ENCODE peak calls at places on chromosome 7, in six cellular contexts. I is neuronal stem cell, X is IMR-90, G is H9, W is mesenchymal stem cell, D is H1. R is an unnamed sample.

GRCh38 chr7:92177362-92177761 is 1.6 kb downstream of the LRRD1 start:
- DNase-seq in G (no peak), X (peak), W (peak), I (no peak), D (no peak), R (no peak)

GRCh38 chr7:1922071-1922869 is 252.2 kb downstream of the ELFN1 start:
- DNase-seq in G (no peak), W (no peak), I (no peak), X (peak), D (no peak), R (no peak)

GRCh38 chr7:157664866-157665633 is 328.2 kb downstream of the DNAJB6 start:
- DNase-seq in I (no peak), X (no peak), G (no peak), D (no peak), W (no peak), R (peak)

GRCh38 chr7:84722734-84723133 is 464.1 kb downstream of the SEMA3D start:
- DNase-seq in I (no peak), G (no peak), D (no peak), X (no peak), W (no peak), R (no peak)

GRCh38 chr7:82114237-82114636 is 329.3 kb downstream of the CACNA2D1 start:
- DNase-seq in I (no peak), G (no peak), D (no peak), W (no peak), X (no peak), R (no peak)

GRCh38 chr7:32043688-32044087 is 26.5 kb downstream of the PDE1C start:
- DNase-seq in D (no peak), I (no peak), G (no peak), X (peak), W (peak), R (no peak)

GRCh38 chr7:18570890-18571478 is 75.4 kb downstream of the HDAC9 start:
- DNase-seq in G (no peak), I (no peak), D (no peak), X (peak), W (peak), R (no peak)

GRCh38 chr7:106039486-106040060 is 72.5 kb downstream of the SYPL1 start:
- DNase-seq in W (peak), D (no peak), X (peak), G (peak), I (no peak), R (no peak)

GRCh38 chr7:147519062-147519461 is 1071.5 kb upstream of the C7orf33 start:
- DNase-seq in W (no peak), I (no peak), X (no peak), G (no peak), D (peak), R (no peak)

GRCh38 chr7:42493436-42494198 is 256.6 kb upstream of the GLI3 start:
- DNase-seq in D (peak), I (peak), G (peak), X (peak), W (peak), R (peak)

GRCh38 chr7:361680-362415 is 71.9 kb downstream of the FOXL3 start:
- DNase-seq in X (no peak), I (no peak), G (no peak), D (no peak), W (no peak), R (no peak)

GRCh38 chr7:133770863-133771492 is 356.2 kb upstream of the LRGUK start:
- DNase-seq in I (peak), G (no peak), X (peak), D (no peak), W (peak), R (no peak)

GRCh38 chr7:101586971-101587370 is 42.1 kb downstream of the MYL10 start:
- DNase-seq in D (no peak), I (no peak), W (no peak), X (no peak), G (no peak), R (no peak)

GRCh38 chr7:130381468-130382312 is 1.4 kb downstream of the CPA1 start:
- DNase-seq in W (no peak), D (peak), I (no peak), G (peak), X (no peak), R (no peak)

GRCh38 chr7:155483868-155484325 is 26.0 kb downstream of the EN2 start:
- DNase-seq in G (no peak), D (no peak), X (no peak), W (no peak), I (no peak), R (no peak)

GRCh38 chr7:102935450-102936110 is 22.8 kb downstream of the LRRC17 start:
- DNase-seq in G (no peak), D (no peak), I (no peak), X (no peak), W (peak), R (no peak)

GRCh38 chr7:226281-226882 is 34.0 kb downstream of the FAM20C start:
- DNase-seq in W (peak), X (peak), I (no peak), D (no peak), G (no peak), R (no peak)

GRCh38 chr7:51732951-51733350 is 416.3 kb upstream of the COBL start:
- DNase-seq in W (no peak), X (no peak), G (no peak), I (no peak), D (no peak), R (no peak)

DNA sequence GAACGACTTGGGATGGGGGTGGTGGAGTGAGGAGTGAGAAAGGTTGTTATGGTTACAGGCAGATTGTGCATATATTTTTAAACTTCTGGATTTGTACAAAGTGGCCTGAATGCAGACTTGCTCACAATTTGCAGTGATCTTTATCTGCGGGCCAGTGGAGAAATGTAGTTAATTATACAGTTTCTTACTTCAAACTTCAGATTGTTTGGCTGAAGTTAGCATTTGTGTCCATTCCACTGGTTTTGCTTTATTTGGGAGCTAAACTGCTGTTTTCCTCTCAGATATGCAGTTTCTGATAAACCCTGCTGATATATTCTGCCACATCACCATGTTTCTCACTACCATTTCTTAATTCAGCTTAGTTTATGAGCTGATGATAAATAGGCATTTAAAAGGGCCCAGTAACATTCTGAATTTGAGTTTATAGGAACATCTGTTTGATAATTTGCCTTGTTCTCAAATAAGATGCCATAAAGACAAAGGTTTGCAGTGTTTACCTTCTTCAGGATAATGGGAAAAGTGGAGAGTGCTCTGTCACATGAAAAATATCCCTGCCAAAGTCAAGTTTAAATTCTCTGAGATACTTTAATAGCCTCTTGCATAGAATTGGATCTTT is 170.1 kb downstream of the ST7 start:
- DNase-seq in D (no peak), W (peak), G (no peak), X (no peak), I (no peak), R (no peak)
- H4K91ac ChIP-seq in D (no peak), W (no peak), G (no peak), X (no peak), I (no peak), R (no peak)

GRCh38 chr7:89060234-89060633 is 264.7 kb upstream of the TEX47 start:
- DNase-seq in X (no peak), G (no peak), W (no peak), D (no peak), I (no peak), R (no peak)
- H2BK120ac ChIP-seq in X (no peak), G (no peak), W (no peak), D (no peak), I (no peak), R (no peak)

GRCh38 chr7:75637854-75638606 is 100.7 kb downstream of the HIP1 start:
- DNase-seq in X (no peak), G (no peak), D (no peak), I (no peak), W (no peak), R (no peak)
- H2AK5ac ChIP-seq in X (peak), G (no peak), D (no peak), I (peak), W (no peak), R (peak)

GRCh38 chr7:140653319-140654108 is 12.9 kb upstream of the DENND2A start:
- DNase-seq in I (peak), W (peak), G (peak), D (no peak), X (peak), R (peak)

GRCh38 chr7:140654661-140655060 is 14.0 kb upstream of the DENND2A start:
- DNase-seq in G (no peak), W (no peak), I (no peak), D (no peak), X (no peak), R (no peak)

GRCh38 chr7:140654109-140654387 is 13.4 kb upstream of the DENND2A start:
- DNase-seq in X (no peak), G (no peak), I (no peak), D (no peak), W (no peak), R (no peak)

GRCh38 chr7:140656548-140657515 is 15.9 kb upstream of the ADCK2 start:
- DNase-seq in G (no peak), W (peak), I (no peak), D (no peak), X (peak), R (peak)

GRCh38 chr7:140655511-140656408 is 15.1 kb upstream of the DENND2A start:
- DNase-seq in G (no peak), D (no peak), X (no peak), I (no peak), W (no peak), R (no peak)
- H4K91ac ChIP-seq in G (no peak), D (no peak), X (no peak), I (no peak), W (no peak), R (peak)

GRCh38 chr7:4681922-4682620 is at the start of gene FOXK1:
- DNase-seq in D (no peak), G (peak), X (peak), W (peak), I (peak), R (peak)
- H2BK120ac ChIP-seq in D (no peak), G (no peak), X (peak), W (peak), I (no peak), R (peak)